ENCODE peak calls at places on chromosomes 7 and 10, in ten cellular contexts. One of them, this sample, is unnamed.

GRCh38 chr10:3568983-3569382 is 216.0 kb downstream of the KLF6 start:
- DNase-seq in AG20443: no peak
- DNase-seq in activated naive CD8-positive, alpha-beta T cell treated with anti-CD3 and anti-CD28 coated beads, Interleukin-2, amount 50 U/mL, for 24 hours: no peak
- DNase-seq in NCI-H1105: peak; percentile 9
- DNase-seq in naive thymus-derived CD8-positive, alpha-beta T cell: no peak
- DNase-seq in Right ventricle myocardium superior: no peak
- DNase-seq in EH: no peak
- DNase-seq in mucosa of gallbladder: no peak
- DNase-seq in endothelial cell of umbilical vein: no peak
- DNase-seq in germinal center: no peak
- DNase-seq in this sample: no peak

GRCh38 chr10:101043356-101043707 is 12.3 kb downstream of the SFXN3 start:
- DNase-seq in germinal center: no peak
- DNase-seq in EH: peak; percentile 29
- DNase-seq in NCI-H1105: no peak
- DNase-seq in endothelial cell of umbilical vein: no peak
- DNase-seq in Right ventricle myocardium superior: no peak
- DNase-seq in naive thymus-derived CD8-positive, alpha-beta T cell: no peak
- DNase-seq in mucosa of gallbladder: no peak
- DNase-seq in AG20443: peak; percentile 28
- DNase-seq in activated naive CD8-positive, alpha-beta T cell treated with anti-CD3 and anti-CD28 coated beads, Interleukin-2, amount 50 U/mL, for 24 hours: no peak
- DNase-seq in this sample: peak; percentile 34

GRCh38 chr10:79406683-79407396 is 38.6 kb downstream of the ZCCHC24 start:
- DNase-seq in activated naive CD8-positive, alpha-beta T cell treated with anti-CD3 and anti-CD28 coated beads, Interleukin-2, amount 50 U/mL, for 24 hours: no peak
- DNase-seq in Right ventricle myocardium superior: peak; percentile 39
- DNase-seq in mucosa of gallbladder: no peak
- DNase-seq in germinal center: no peak
- DNase-seq in endothelial cell of umbilical vein: no peak
- DNase-seq in EH: no peak
- DNase-seq in naive thymus-derived CD8-positive, alpha-beta T cell: peak; percentile 59
- DNase-seq in AG20443: no peak
- DNase-seq in NCI-H1105: no peak
- DNase-seq in this sample: no peak

GRCh38 chr7:55119571-55119970 is 100.8 kb downstream of the EGFR start:
- DNase-seq in mucosa of gallbladder: no peak
- DNase-seq in naive thymus-derived CD8-positive, alpha-beta T cell: no peak
- DNase-seq in germinal center: no peak
- DNase-seq in NCI-H1105: no peak
- DNase-seq in EH: no peak
- DNase-seq in endothelial cell of umbilical vein: no peak
- DNase-seq in activated naive CD8-positive, alpha-beta T cell treated with anti-CD3 and anti-CD28 coated beads, Interleukin-2, amount 50 U/mL, for 24 hours: no peak
- DNase-seq in AG20443: no peak
- DNase-seq in Right ventricle myocardium superior: no peak
- DNase-seq in this sample: no peak

GRCh38 chr7:36945612-36946400 is 221.5 kb upstream of the AOAH start:
- DNase-seq in germinal center: no peak
- DNase-seq in mucosa of gallbladder: no peak
- DNase-seq in naive thymus-derived CD8-positive, alpha-beta T cell: no peak
- DNase-seq in AG20443: no peak
- DNase-seq in EH: no peak
- DNase-seq in NCI-H1105: peak; percentile 64
- DNase-seq in Right ventricle myocardium superior: no peak
- DNase-seq in endothelial cell of umbilical vein: no peak
- DNase-seq in activated naive CD8-positive, alpha-beta T cell treated with anti-CD3 and anti-CD28 coated beads, Interleukin-2, amount 50 U/mL, for 24 hours: no peak
- DNase-seq in this sample: no peak

GRCh38 chr7:35389636-35390035 is 135.7 kb upstream of the TBX20 start:
- DNase-seq in Right ventricle myocardium superior: no peak
- DNase-seq in AG20443: no peak
- DNase-seq in EH: no peak
- DNase-seq in NCI-H1105: no peak
- DNase-seq in activated naive CD8-positive, alpha-beta T cell treated with anti-CD3 and anti-CD28 coated beads, Interleukin-2, amount 50 U/mL, for 24 hours: no peak
- DNase-seq in germinal center: no peak
- DNase-seq in naive thymus-derived CD8-positive, alpha-beta T cell: no peak
- DNase-seq in endothelial cell of umbilical vein: no peak
- DNase-seq in mucosa of gallbladder: no peak
- DNase-seq in this sample: no peak

GRCh38 chr7:537911-538634 is 18.4 kb upstream of the PDGFA start:
- DNase-seq in endothelial cell of umbilical vein: peak; percentile 65
- DNase-seq in AG20443: peak; percentile 97
- DNase-seq in germinal center: no peak
- DNase-seq in NCI-H1105: no peak
- DNase-seq in EH: peak; percentile 98
- DNase-seq in mucosa of gallbladder: peak; percentile 49
- DNase-seq in naive thymus-derived CD8-positive, alpha-beta T cell: no peak
- DNase-seq in activated naive CD8-positive, alpha-beta T cell treated with anti-CD3 and anti-CD28 coated beads, Interleukin-2, amount 50 U/mL, for 24 hours: no peak
- DNase-seq in Right ventricle myocardium superior: peak; percentile 63
- DNase-seq in this sample: no peak

GRCh38 chr10:35691522-35692236 is 49.6 kb upstream of the FZD8 start:
- DNase-seq in germinal center: no peak
- DNase-seq in NCI-H1105: no peak
- DNase-seq in mucosa of gallbladder: no peak
- DNase-seq in endothelial cell of umbilical vein: no peak
- DNase-seq in activated naive CD8-positive, alpha-beta T cell treated with anti-CD3 and anti-CD28 coated beads, Interleukin-2, amount 50 U/mL, for 24 hours: no peak
- DNase-seq in naive thymus-derived CD8-positive, alpha-beta T cell: no peak
- DNase-seq in AG20443: no peak
- DNase-seq in Right ventricle myocardium superior: no peak
- DNase-seq in EH: no peak
- DNase-seq in this sample: no peak

GRCh38 chr10:113179270-113179669 is 229.2 kb downstream of the TCF7L2 start:
- DNase-seq in AG20443: no peak
- DNase-seq in EH: no peak
- DNase-seq in naive thymus-derived CD8-positive, alpha-beta T cell: no peak
- DNase-seq in activated naive CD8-positive, alpha-beta T cell treated with anti-CD3 and anti-CD28 coated beads, Interleukin-2, amount 50 U/mL, for 24 hours: no peak
- DNase-seq in endothelial cell of umbilical vein: no peak
- DNase-seq in Right ventricle myocardium superior: peak; percentile 84
- DNase-seq in mucosa of gallbladder: no peak
- DNase-seq in germinal center: no peak
- DNase-seq in NCI-H1105: no peak
- DNase-seq in this sample: no peak

GRCh38 chr7:19421871-19422270 is 276.6 kb upstream of the FERD3L start:
- DNase-seq in NCI-H1105: no peak
- DNase-seq in naive thymus-derived CD8-positive, alpha-beta T cell: no peak
- DNase-seq in AG20443: no peak
- DNase-seq in germinal center: no peak
- DNase-seq in Right ventricle myocardium superior: no peak
- DNase-seq in EH: no peak
- DNase-seq in mucosa of gallbladder: no peak
- DNase-seq in activated naive CD8-positive, alpha-beta T cell treated with anti-CD3 and anti-CD28 coated beads, Interleukin-2, amount 50 U/mL, for 24 hours: no peak
- DNase-seq in endothelial cell of umbilical vein: no peak
- DNase-seq in this sample: no peak

GRCh38 chr10:16944081-16944922 is 127.1 kb upstream of the RSU1 start:
- DNase-seq in activated naive CD8-positive, alpha-beta T cell treated with anti-CD3 and anti-CD28 coated beads, Interleukin-2, amount 50 U/mL, for 24 hours: no peak
- DNase-seq in EH: peak; percentile 88
- DNase-seq in AG20443: peak; percentile 75
- DNase-seq in germinal center: no peak
- DNase-seq in naive thymus-derived CD8-positive, alpha-beta T cell: no peak
- DNase-seq in NCI-H1105: no peak
- DNase-seq in mucosa of gallbladder: no peak
- DNase-seq in Right ventricle myocardium superior: no peak
- DNase-seq in endothelial cell of umbilical vein: peak; percentile 65
- DNase-seq in this sample: no peak

GRCh38 chr7:107047902-107048782 is 3.6 kb downstream of the PRKAR2B start:
- DNase-seq in AG20443: no peak
- DNase-seq in EH: peak; percentile 58
- DNase-seq in NCI-H1105: no peak
- DNase-seq in activated naive CD8-positive, alpha-beta T cell treated with anti-CD3 and anti-CD28 coated beads, Interleukin-2, amount 50 U/mL, for 24 hours: peak; percentile 4
- DNase-seq in endothelial cell of umbilical vein: peak; percentile 86
- DNase-seq in Right ventricle myocardium superior: no peak
- DNase-seq in germinal center: no peak
- DNase-seq in mucosa of gallbladder: no peak
- DNase-seq in naive thymus-derived CD8-positive, alpha-beta T cell: no peak
- DNase-seq in this sample: no peak

GRCh38 chr10:123897146-123897545 is 5.5 kb upstream of the CPXM2 start:
- DNase-seq in endothelial cell of umbilical vein: no peak
- DNase-seq in Right ventricle myocardium superior: no peak
- DNase-seq in naive thymus-derived CD8-positive, alpha-beta T cell: no peak
- DNase-seq in AG20443: no peak
- DNase-seq in germinal center: no peak
- DNase-seq in EH: no peak
- DNase-seq in mucosa of gallbladder: no peak
- DNase-seq in NCI-H1105: no peak
- DNase-seq in activated naive CD8-positive, alpha-beta T cell treated with anti-CD3 and anti-CD28 coated beads, Interleukin-2, amount 50 U/mL, for 24 hours: no peak
- DNase-seq in this sample: no peak

GRCh38 chr7:87414400-87415188 is 60.9 kb downstream of the ABCB4 start:
- DNase-seq in AG20443: peak; percentile 45
- DNase-seq in naive thymus-derived CD8-positive, alpha-beta T cell: no peak
- DNase-seq in Right ventricle myocardium superior: no peak
- DNase-seq in germinal center: no peak
- DNase-seq in NCI-H1105: no peak
- DNase-seq in mucosa of gallbladder: no peak
- DNase-seq in EH: no peak
- DNase-seq in activated naive CD8-positive, alpha-beta T cell treated with anti-CD3 and anti-CD28 coated beads, Interleukin-2, amount 50 U/mL, for 24 hours: no peak
- DNase-seq in endothelial cell of umbilical vein: no peak
- DNase-seq in this sample: no peak

GRCh38 chr7:849145-849544 is 16.9 kb downstream of the SUN1 start:
- DNase-seq in mucosa of gallbladder: no peak
- DNase-seq in Right ventricle myocardium superior: peak; percentile 32
- DNase-seq in NCI-H1105: no peak
- DNase-seq in AG20443: no peak
- DNase-seq in activated naive CD8-positive, alpha-beta T cell treated with anti-CD3 and anti-CD28 coated beads, Interleukin-2, amount 50 U/mL, for 24 hours: no peak
- DNase-seq in EH: no peak
- DNase-seq in endothelial cell of umbilical vein: no peak
- DNase-seq in germinal center: no peak
- DNase-seq in naive thymus-derived CD8-positive, alpha-beta T cell: peak; percentile 4
- DNase-seq in this sample: no peak

GRCh38 chr10:90276894-90277447 is 575.6 kb downstream of the KIF20B start:
- DNase-seq in endothelial cell of umbilical vein: no peak
- DNase-seq in NCI-H1105: peak; percentile 8
- DNase-seq in AG20443: no peak
- DNase-seq in mucosa of gallbladder: no peak
- DNase-seq in naive thymus-derived CD8-positive, alpha-beta T cell: no peak
- DNase-seq in EH: peak; percentile 15
- DNase-seq in Right ventricle myocardium superior: no peak
- DNase-seq in germinal center: no peak
- DNase-seq in activated naive CD8-positive, alpha-beta T cell treated with anti-CD3 and anti-CD28 coated beads, Interleukin-2, amount 50 U/mL, for 24 hours: no peak
- DNase-seq in this sample: peak; percentile 87

GRCh38 chr10:80199828-80200227 is 5.5 kb downstream of the ANXA11 start:
- DNase-seq in mucosa of gallbladder: peak; percentile 64
- DNase-seq in germinal center: no peak
- DNase-seq in endothelial cell of umbilical vein: peak; percentile 92
- DNase-seq in naive thymus-derived CD8-positive, alpha-beta T cell: no peak
- DNase-seq in NCI-H1105: no peak
- DNase-seq in Right ventricle myocardium superior: no peak
- DNase-seq in activated naive CD8-positive, alpha-beta T cell treated with anti-CD3 and anti-CD28 coated beads, Interleukin-2, amount 50 U/mL, for 24 hours: no peak
- DNase-seq in EH: peak; percentile 95
- DNase-seq in AG20443: peak; percentile 86
- DNase-seq in this sample: no peak

GRCh38 chr7:74267756-74268565 is 13.8 kb upstream of the RFC2 start:
- DNase-seq in NCI-H1105: no peak
- DNase-seq in naive thymus-derived CD8-positive, alpha-beta T cell: no peak
- DNase-seq in EH: peak; percentile 38
- DNase-seq in AG20443: no peak
- DNase-seq in Right ventricle myocardium superior: no peak
- DNase-seq in germinal center: peak; percentile 3
- DNase-seq in mucosa of gallbladder: no peak
- DNase-seq in endothelial cell of umbilical vein: no peak
- DNase-seq in activated naive CD8-positive, alpha-beta T cell treated with anti-CD3 and anti-CD28 coated beads, Interleukin-2, amount 50 U/mL, for 24 hours: no peak
- DNase-seq in this sample: no peak

GRCh38 chr10:102152545-102152890 is 329 bp downstream of the NOLC1 start:
- DNase-seq in AG20443: peak; percentile 39
- DNase-seq in EH: no peak
- DNase-seq in Right ventricle myocardium superior: no peak
- DNase-seq in NCI-H1105: no peak
- DNase-seq in germinal center: no peak
- DNase-seq in mucosa of gallbladder: no peak
- DNase-seq in activated naive CD8-positive, alpha-beta T cell treated with anti-CD3 and anti-CD28 coated beads, Interleukin-2, amount 50 U/mL, for 24 hours: peak; percentile 50
- DNase-seq in endothelial cell of umbilical vein: no peak
- DNase-seq in naive thymus-derived CD8-positive, alpha-beta T cell: no peak
- DNase-seq in this sample: no peak

GRCh38 chr7:144018065-144018464 is 17.9 kb downstream of the OR6B1 start:
- DNase-seq in germinal center: no peak
- DNase-seq in endothelial cell of umbilical vein: no peak
- DNase-seq in mucosa of gallbladder: no peak
- DNase-seq in naive thymus-derived CD8-positive, alpha-beta T cell: no peak
- DNase-seq in EH: peak; percentile 11
- DNase-seq in NCI-H1105: no peak
- DNase-seq in AG20443: no peak
- DNase-seq in Right ventricle myocardium superior: no peak
- DNase-seq in activated naive CD8-positive, alpha-beta T cell treated with anti-CD3 and anti-CD28 coated beads, Interleukin-2, amount 50 U/mL, for 24 hours: no peak
- DNase-seq in this sample: no peak

GRCh38 chr7:6271091-6271658 is 1.2 kb downstream of the CYTH3 start:
- DNase-seq in AG20443: peak; percentile 68
- DNase-seq in mucosa of gallbladder: peak; percentile 40
- DNase-seq in activated naive CD8-positive, alpha-beta T cell treated with anti-CD3 and anti-CD28 coated beads, Interleukin-2, amount 50 U/mL, for 24 hours: peak; percentile 33
- DNase-seq in naive thymus-derived CD8-positive, alpha-beta T cell: no peak
- DNase-seq in Right ventricle myocardium superior: peak; percentile 77
- DNase-seq in endothelial cell of umbilical vein: peak; percentile 61
- DNase-seq in EH: peak; percentile 78
- DNase-seq in germinal center: peak; percentile 38
- DNase-seq in NCI-H1105: peak; percentile 44
- DNase-seq in this sample: peak; percentile 66

GRCh38 chr10:100562008-100562672 is 26.4 kb downstream of the HIF1AN start:
- DNase-seq in AG20443: peak; percentile 83
- DNase-seq in naive thymus-derived CD8-positive, alpha-beta T cell: peak; percentile 85
- DNase-seq in endothelial cell of umbilical vein: peak; percentile 51
- DNase-seq in Right ventricle myocardium superior: peak; percentile 73
- DNase-seq in EH: peak; percentile 64
- DNase-seq in germinal center: peak; percentile 86
- DNase-seq in NCI-H1105: peak; percentile 39
- DNase-seq in activated naive CD8-positive, alpha-beta T cell treated with anti-CD3 and anti-CD28 coated beads, Interleukin-2, amount 50 U/mL, for 24 hours: peak; percentile 81
- DNase-seq in mucosa of gallbladder: peak; percentile 72
- DNase-seq in this sample: no peak

GRCh38 chr10:96268341-96268909 is 2.9 kb downstream of the BLNK start:
- DNase-seq in NCI-H1105: no peak
- DNase-seq in endothelial cell of umbilical vein: no peak
- DNase-seq in EH: no peak
- DNase-seq in mucosa of gallbladder: no peak
- DNase-seq in naive thymus-derived CD8-positive, alpha-beta T cell: no peak
- DNase-seq in AG20443: no peak
- DNase-seq in germinal center: no peak
- DNase-seq in Right ventricle myocardium superior: no peak
- DNase-seq in activated naive CD8-positive, alpha-beta T cell treated with anti-CD3 and anti-CD28 coated beads, Interleukin-2, amount 50 U/mL, for 24 hours: no peak
- DNase-seq in this sample: no peak

GRCh38 chr7:107332488-107333269 is 137.2 kb upstream of the GPR22 start:
- DNase-seq in Right ventricle myocardium superior: no peak
- DNase-seq in AG20443: no peak
- DNase-seq in NCI-H1105: no peak
- DNase-seq in mucosa of gallbladder: no peak
- DNase-seq in endothelial cell of umbilical vein: peak; percentile 51
- DNase-seq in naive thymus-derived CD8-positive, alpha-beta T cell: no peak
- DNase-seq in EH: no peak
- DNase-seq in germinal center: peak; percentile 24
- DNase-seq in activated naive CD8-positive, alpha-beta T cell treated with anti-CD3 and anti-CD28 coated beads, Interleukin-2, amount 50 U/mL, for 24 hours: no peak
- DNase-seq in this sample: no peak

GRCh38 chr10:90804354-90804753 is 53.5 kb downstream of the HTR7 start:
- DNase-seq in NCI-H1105: no peak
- DNase-seq in Right ventricle myocardium superior: no peak
- DNase-seq in naive thymus-derived CD8-positive, alpha-beta T cell: no peak
- DNase-seq in EH: no peak
- DNase-seq in mucosa of gallbladder: no peak
- DNase-seq in germinal center: no peak
- DNase-seq in AG20443: no peak
- DNase-seq in activated naive CD8-positive, alpha-beta T cell treated with anti-CD3 and anti-CD28 coated beads, Interleukin-2, amount 50 U/mL, for 24 hours: no peak
- DNase-seq in endothelial cell of umbilical vein: no peak
- DNase-seq in this sample: no peak

GRCh38 chr10:78777466-78778256 is 291.1 kb upstream of the ZMIZ1 start:
- DNase-seq in NCI-H1105: no peak
- DNase-seq in endothelial cell of umbilical vein: no peak
- DNase-seq in naive thymus-derived CD8-positive, alpha-beta T cell: peak; percentile 31
- DNase-seq in mucosa of gallbladder: peak; percentile 48
- DNase-seq in Right ventricle myocardium superior: peak; percentile 82
- DNase-seq in EH: peak; percentile 90
- DNase-seq in germinal center: no peak
- DNase-seq in activated naive CD8-positive, alpha-beta T cell treated with anti-CD3 and anti-CD28 coated beads, Interleukin-2, amount 50 U/mL, for 24 hours: no peak
- DNase-seq in AG20443: peak; percentile 82
- DNase-seq in this sample: no peak

GRCh38 chr7:40493609-40494041 is 358.8 kb downstream of the SUGCT start:
- DNase-seq in germinal center: no peak
- DNase-seq in EH: peak; percentile 76
- DNase-seq in mucosa of gallbladder: no peak
- DNase-seq in endothelial cell of umbilical vein: no peak
- DNase-seq in AG20443: no peak
- DNase-seq in Right ventricle myocardium superior: no peak
- DNase-seq in activated naive CD8-positive, alpha-beta T cell treated with anti-CD3 and anti-CD28 coated beads, Interleukin-2, amount 50 U/mL, for 24 hours: no peak
- DNase-seq in NCI-H1105: no peak
- DNase-seq in naive thymus-derived CD8-positive, alpha-beta T cell: no peak
- DNase-seq in this sample: no peak

GRCh38 chr7:127107601-127108007 is 145.1 kb downstream of the GRM8 start:
- DNase-seq in mucosa of gallbladder: peak; percentile 72
- DNase-seq in endothelial cell of umbilical vein: peak; percentile 21
- DNase-seq in NCI-H1105: no peak
- DNase-seq in AG20443: peak; percentile 32
- DNase-seq in germinal center: peak; percentile 15
- DNase-seq in naive thymus-derived CD8-positive, alpha-beta T cell: no peak
- DNase-seq in Right ventricle myocardium superior: no peak
- DNase-seq in EH: peak; percentile 50
- DNase-seq in activated naive CD8-positive, alpha-beta T cell treated with anti-CD3 and anti-CD28 coated beads, Interleukin-2, amount 50 U/mL, for 24 hours: peak; percentile 31
- DNase-seq in this sample: no peak

This sample was measured in DMS79 treated with DMSO at 0.1 percent for 48 hours.